ENCODE peak calls at places on chromosome 7, in eight cellular contexts. I is left ventricle myocardium inferior; M is CD8-positive, alpha-beta memory T cell; D is ovary; O is hepatocyte; Q is upper lobe of left lung; F is heart left ventricle; Z is cardiac muscle cell. A is an unnamed sample.

GRCh38 chr7:104929921-104930320 is 84.1 kb upstream of the KMT2E start:
- DNase-seq in M (no peak), O (no peak), D (no peak), F (no peak), Q (no peak), I (no peak), Z (no peak), A (no peak)

GRCh38 chr7:1225462-1226154 is 7.1 kb upstream of the UNCX start:
- DNase-seq in M (no peak), D (no peak), Q (no peak), F (no peak), I (no peak), O (peak; percentile 49), Z (peak; percentile 35), A (no peak)

GRCh38 chr7:99693427-99694200 is 13.8 kb upstream of the CYP3A5 start:
- DNase-seq in Z (no peak), D (no peak), Q (peak; percentile 55), M (no peak), I (no peak), O (peak; percentile 86), F (no peak), A (no peak)

GRCh38 chr7:155885162-155886160 is 73.2 kb upstream of the SHH start:
- DNase-seq in F (peak; percentile 45), D (no peak), I (peak; percentile 25), O (peak; percentile 63), Z (peak; percentile 60), M (no peak), Q (no peak), A (peak; percentile 50)

GRCh38 chr7:5532520-5533335 is 109.1 kb upstream of the TNRC18 start:
- DNase-seq in M (peak; percentile 45), Z (no peak), D (peak; percentile 59), I (peak; percentile 62), Q (peak; percentile 88), F (peak; percentile 66), O (peak; percentile 87), A (no peak)

GRCh38 chr7:98163704-98164478 is 47.3 kb upstream of the BHLHA15 start:
- DNase-seq in D (no peak), Z (peak; percentile 30), O (peak; percentile 54), I (no peak), M (no peak), F (no peak), Q (peak; percentile 62), A (no peak)

GRCh38 chr7:80218723-80219122 is 84.1 kb downstream of the GNAI1 start:
- DNase-seq in D (no peak), M (no peak), Q (no peak), F (no peak), O (peak; percentile 23), I (no peak), Z (peak; percentile 37), A (peak; percentile 46)

GRCh38 chr7:82335927-82336326 is 107.7 kb downstream of the CACNA2D1 start:
- DNase-seq in Q (no peak), M (no peak), D (no peak), F (no peak), I (no peak), O (peak; percentile 26), Z (peak; percentile 33), A (no peak)

GRCh38 chr7:25359471-25360059 is 131.3 kb upstream of the NPVF start:
- DNase-seq in O (peak; percentile 43), Q (no peak), Z (no peak), F (no peak), I (no peak), M (no peak), D (no peak), A (peak; percentile 14)

GRCh38 chr7:12402365-12402725 is 1.3 kb downstream of the VWDE start:
- DNase-seq in O (no peak), Z (no peak), I (no peak), F (no peak), M (no peak), Q (no peak), D (no peak), A (no peak)

GRCh38 chr7:155375337-155376277 is 77.9 kb downstream of the INSIG1 start:
- DNase-seq in O (no peak), Q (no peak), M (no peak), F (no peak), I (no peak), Z (peak; percentile 64), D (no peak), A (no peak)

GRCh38 chr7:127986581-127987461 is 44.4 kb downstream of the LRRC4 start:
- DNase-seq in M (no peak), D (peak; percentile 54), F (peak; percentile 49), Q (no peak), Z (peak; percentile 24), O (peak; percentile 42), I (peak; percentile 42), A (no peak)

GRCh38 chr7:424961-425793 is 94.5 kb downstream of the PDGFA start:
- DNase-seq in Q (no peak), Z (no peak), M (no peak), O (no peak), D (no peak), F (no peak), I (no peak), A (no peak)

GRCh38 chr7:125878235-125878928 is 948.8 kb upstream of the POT1 start:
- DNase-seq in D (no peak), Q (no peak), M (no peak), F (no peak), O (no peak), I (no peak), Z (no peak), A (no peak)

GRCh38 chr7:100171087-100171681 is 2.8 kb upstream of the GAL3ST4 start:
- DNase-seq in I (no peak), M (no peak), F (no peak), O (peak; percentile 53), Q (no peak), D (no peak), Z (no peak), A (no peak)

GRCh38 chr7:4111166-4111565 is 570.9 kb upstream of the FOXK1 start:
- DNase-seq in O (no peak), Q (no peak), I (no peak), Z (no peak), M (no peak), D (no peak), F (no peak), A (no peak)

GRCh38 chr7:81064446-81064845 is 145.6 kb upstream of the SEMA3C start:
- DNase-seq in F (no peak), M (no peak), I (no peak), D (no peak), O (peak; percentile 20), Z (peak; percentile 14), Q (no peak), A (no peak)

GRCh38 chr7:26372738-26373137 is 81.1 kb downstream of the SNX10 start:
- DNase-seq in M (no peak), Q (no peak), I (no peak), D (no peak), F (no peak), Z (no peak), O (no peak), A (no peak)

GRCh38 chr7:26375604-26376207 is 84.0 kb downstream of the SNX10 start:
- DNase-seq in M (no peak), Q (no peak), D (no peak), Z (no peak), I (no peak), F (no peak), O (no peak), A (no peak)

GRCh38 chr7:26372211-26372610 is 80.5 kb downstream of the SNX10 start:
- DNase-seq in Z (no peak), M (no peak), I (no peak), O (no peak), D (no peak), Q (no peak), F (no peak), A (no peak)

GRCh38 chr7:26376208-26376917 is 84.7 kb downstream of the SNX10 start:
- DNase-seq in Q (peak; percentile 23), O (peak; percentile 63), I (peak; percentile 16), F (peak; percentile 21), M (peak; percentile 30), Z (no peak), D (peak; percentile 23), A (no peak)

GRCh38 chr7:26374665-26375373 is 83.2 kb downstream of the SNX10 start:
- DNase-seq in Z (no peak), F (no peak), M (no peak), O (no peak), Q (no peak), I (no peak), D (no peak), A (no peak)
- H3K4me1 ChIP-seq in Z (no peaks in the 10 kb centered on the region), F (peaks cover 2% of the 10 kb centered on the region), M (peaks cover 10% of the 10 kb centered on the region), O (no peaks in the 10 kb centered on the region), Q (peaks cover 19% of the 10 kb centered on the region), I (peaks cover 11% of the 10 kb centered on the region), D (peaks cover 2% of the 10 kb centered on the region), A (no peaks in the 10 kb centered on the region)

DNA sequence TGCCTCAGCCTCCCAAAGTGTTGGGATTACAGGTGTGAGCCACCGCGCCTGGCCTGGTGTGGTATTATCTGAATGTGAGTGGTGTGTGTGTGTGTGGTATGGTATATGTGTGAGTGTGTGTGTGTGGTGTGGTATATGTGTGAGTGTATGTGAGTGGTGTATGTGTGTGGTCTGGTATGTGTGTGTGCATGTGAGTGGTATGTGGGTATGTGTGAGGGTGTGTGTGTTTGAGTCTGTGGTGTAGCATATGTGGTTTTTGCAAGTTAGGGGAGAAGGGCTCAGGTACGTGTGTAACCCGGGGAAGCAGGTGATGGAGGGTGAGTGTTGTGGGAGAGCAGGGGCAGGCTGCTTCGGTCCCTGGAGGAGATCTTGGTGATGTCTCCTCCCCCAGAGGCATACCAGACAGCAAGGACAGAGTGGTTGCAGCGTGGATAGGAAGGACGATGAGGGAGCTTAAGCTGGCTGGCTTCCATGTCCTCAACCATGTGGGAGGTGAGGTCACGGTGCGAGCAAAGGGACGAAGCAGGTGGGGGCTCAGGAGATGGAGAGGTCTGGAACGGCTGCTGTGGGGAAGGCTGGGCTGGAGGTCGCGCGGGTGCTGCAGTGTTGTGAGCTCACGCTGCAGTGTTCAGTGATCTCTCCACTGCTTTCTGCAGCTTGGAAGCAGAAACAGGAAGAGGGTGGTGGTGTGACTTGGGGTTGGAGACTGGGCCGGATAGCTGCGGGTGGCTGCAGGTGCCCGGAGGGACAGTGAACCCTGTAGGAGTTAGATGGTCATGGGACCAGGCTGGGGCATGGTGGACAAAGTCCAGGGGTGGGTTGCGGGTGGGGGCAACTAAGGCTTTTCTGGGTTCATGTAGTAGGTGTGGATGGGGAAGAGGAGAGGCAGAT is 5.0 kb downstream of the ZYX start:
- DNase-seq in I (no peak), F (peak; percentile 56), Q (peak; percentile 69), D (no peak), Z (peak; percentile 68), M (peak; percentile 70), O (no peak), A (no peak)
- H3K4me1 ChIP-seq in I (peaks cover 91% of the 10 kb centered on the region), F (peaks cover 65% of the 10 kb centered on the region), Q (peaks cover 80% of the 10 kb centered on the region), D (peaks cover 29% of the 10 kb centered on the region), Z (peaks cover 5% of the 10 kb centered on the region), M (peaks cover 50% of the 10 kb centered on the region), O (peaks cover 37% of the 10 kb centered on the region), A (peaks cover 28% of the 10 kb centered on the region)

DNA sequence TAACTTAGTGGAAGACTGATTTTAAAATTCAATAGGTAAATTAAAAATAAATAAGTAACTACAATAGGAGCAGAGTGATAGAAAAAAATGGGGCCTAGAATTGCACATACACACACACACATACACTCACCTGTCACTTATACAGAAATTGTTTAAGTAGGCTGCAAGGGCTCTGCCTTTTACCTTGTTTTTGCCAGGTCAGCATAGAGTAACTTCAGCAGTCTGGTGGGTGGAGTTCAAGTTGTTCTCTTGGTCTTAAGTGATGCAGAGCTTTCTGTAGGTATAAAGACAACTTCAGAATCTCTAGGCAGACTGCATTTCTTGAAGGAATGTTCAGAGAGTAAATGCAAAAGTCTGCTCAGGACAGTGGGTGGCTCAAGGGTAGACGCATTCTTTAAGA is 457.0 kb downstream of the INHBA start:
- DNase-seq in F (no peak), O (no peak), D (no peak), I (no peak), M (no peak), Z (no peak), Q (no peak), A (no peak)
- H3K4me1 ChIP-seq in F (no peaks in the 10 kb centered on the region), O (no peaks in the 10 kb centered on the region), D (no peaks in the 10 kb centered on the region), I (no peaks in the 10 kb centered on the region), M (no peaks in the 10 kb centered on the region), Z (no peaks in the 10 kb centered on the region), Q (no peaks in the 10 kb centered on the region), A (peaks cover 15% of the 10 kb centered on the region)

GRCh38 chr7:44977304-44977858 is 1.4 kb downstream of the MYO1G start:
- DNase-seq in M (peak; percentile 70), Q (peak; percentile 59), O (no peak), I (no peak), D (no peak), F (no peak), Z (no peak), A (no peak)
- H3K4me1 ChIP-seq in M (peaks cover 83% of the 10 kb centered on the region), Q (peaks cover 54% of the 10 kb centered on the region), O (no peaks in the 10 kb centered on the region), I (peaks cover 14% of the 10 kb centered on the region), D (no peaks in the 10 kb centered on the region), F (peaks cover 3% of the 10 kb centered on the region), Z (peaks cover 20% of the 10 kb centered on the region), A (peaks cover 25% of the 10 kb centered on the region)

A was measured in SJSA1.